ENCODE peak calls at places on chromosomes 5 and 9, in six cellular contexts. One of them, this sample, is unnamed.

GRCh38 chr5:176575488-176576422 is 26.6 kb downstream of the CDHR2 start:
- DNase-seq in AG08396: no peak
- DNase-seq in Ammon's horn: no peak
- DNase-seq in frontal cortex: no peak
- DNase-seq in A549: no peak
- DNase-seq in fibroblast of gingiva: no peak
- DNase-seq in this sample: no peak

GRCh38 chr5:171630047-171630669 is 155.5 kb upstream of the SMIM23 start:
- DNase-seq in frontal cortex: peak; percentile 45
- DNase-seq in fibroblast of gingiva: peak; percentile 34
- DNase-seq in A549: peak; percentile 71
- DNase-seq in AG08396: peak; percentile 76
- DNase-seq in Ammon's horn: no peak
- DNase-seq in this sample: peak; percentile 11

GRCh38 chr5:121429761-121430160 is 421.9 kb upstream of the FTMT start:
- DNase-seq in frontal cortex: no peak
- DNase-seq in fibroblast of gingiva: peak; percentile 12
- DNase-seq in AG08396: no peak
- DNase-seq in A549: no peak
- DNase-seq in Ammon's horn: no peak
- DNase-seq in this sample: no peak

GRCh38 chr9:76620586-76620985 is 143.7 kb upstream of the PCA3 start:
- DNase-seq in AG08396: no peak
- DNase-seq in fibroblast of gingiva: peak; percentile 31
- DNase-seq in Ammon's horn: no peak
- DNase-seq in A549: no peak
- DNase-seq in frontal cortex: no peak
- DNase-seq in this sample: no peak

GRCh38 chr9:108150736-108151135 is 661.2 kb upstream of the KLF4 start:
- DNase-seq in AG08396: no peak
- DNase-seq in Ammon's horn: no peak
- DNase-seq in fibroblast of gingiva: peak; percentile 71
- DNase-seq in frontal cortex: no peak
- DNase-seq in A549: no peak
- DNase-seq in this sample: no peak

GRCh38 chr9:92728831-92729734 is 35.5 kb downstream of the BICD2 start:
- DNase-seq in AG08396: peak; percentile 63
- DNase-seq in A549: no peak
- DNase-seq in fibroblast of gingiva: no peak
- DNase-seq in Ammon's horn: peak; percentile 78
- DNase-seq in frontal cortex: peak; percentile 73
- DNase-seq in this sample: no peak

GRCh38 chr5:120146787-120147186 is 317.3 kb upstream of the PRR16 start:
- DNase-seq in Ammon's horn: no peak
- DNase-seq in A549: no peak
- DNase-seq in AG08396: no peak
- DNase-seq in frontal cortex: no peak
- DNase-seq in fibroblast of gingiva: peak; percentile 12
- DNase-seq in this sample: no peak

GRCh38 chr9:93648836-93649235 is 72.5 kb downstream of the PHF2 start:
- DNase-seq in fibroblast of gingiva: no peak
- DNase-seq in Ammon's horn: no peak
- DNase-seq in A549: no peak
- DNase-seq in frontal cortex: no peak
- DNase-seq in AG08396: no peak
- DNase-seq in this sample: no peak

GRCh38 chr5:142777858-142778257 is 7.7 kb downstream of the ARHGAP26 start:
- DNase-seq in A549: no peak
- DNase-seq in frontal cortex: no peak
- DNase-seq in Ammon's horn: no peak
- DNase-seq in fibroblast of gingiva: no peak
- DNase-seq in AG08396: no peak
- DNase-seq in this sample: peak; percentile 67

GRCh38 chr9:75685059-75685458 is 205.4 kb upstream of the PCSK5 start:
- DNase-seq in AG08396: no peak
- DNase-seq in frontal cortex: no peak
- DNase-seq in Ammon's horn: peak; percentile 34
- DNase-seq in fibroblast of gingiva: no peak
- DNase-seq in A549: no peak
- DNase-seq in this sample: no peak

GRCh38 chr5:94698189-94698588 is 79.7 kb downstream of the SLF1 start:
- DNase-seq in A549: no peak
- DNase-seq in fibroblast of gingiva: no peak
- DNase-seq in Ammon's horn: no peak
- DNase-seq in AG08396: no peak
- DNase-seq in frontal cortex: no peak
- DNase-seq in this sample: peak; percentile 56

GRCh38 chr9:14910178-14910805 is at the start of gene FREM1:
- DNase-seq in fibroblast of gingiva: peak; percentile 41
- DNase-seq in Ammon's horn: peak; percentile 18
- DNase-seq in AG08396: no peak
- DNase-seq in A549: no peak
- DNase-seq in frontal cortex: no peak
- DNase-seq in this sample: peak; percentile 16

GRCh38 chr5:6307304-6307703 is 71.0 kb downstream of the MED10 start:
- DNase-seq in frontal cortex: no peak
- DNase-seq in AG08396: no peak
- DNase-seq in fibroblast of gingiva: no peak
- DNase-seq in Ammon's horn: no peak
- DNase-seq in A549: no peak
- DNase-seq in this sample: no peak